ENCODE peak calls at places on chromosomes 5 and 9, in five cellular contexts. C is H4; Y is RPMI8226; E is stimulated activated CD4-positive, alpha-beta T cell treated with anti-CD3 and anti-CD28 coated beads, Interleukin-15, amount 100 ng/mL, for 1 hour; R is HCEC 1CT. O is an unnamed sample.

GRCh38 chr5:153939101-153939500 is 99.6 kb downstream of the FAM114A2 start:
- DNase-seq in C (no peak), Y (no peak), E (no peak), R (no peak), O (no peak)

GRCh38 chr9:109040571-109040970 is 27.3 kb upstream of the CTNNAL1 start:
- DNase-seq in C (no peak), Y (no peak), E (no peak), R (no peak), O (no peak)

GRCh38 chr9:133119039-133119438 is 2.0 kb downstream of the RALGDS start:
- DNase-seq in C (no peak), Y (no peak), E (no peak), R (no peak), O (no peak)

GRCh38 chr5:174744896-174745295 is 20.5 kb downstream of the MSX2 start:
- DNase-seq in C (no peak), Y (no peak), E (no peak), R (no peak), O (no peak)

GRCh38 chr9:133569891-133570651 is 35.6 kb downstream of the ADAMTSL2 start:
- DNase-seq in C (no peak), Y (no peak), E (no peak), R (no peak), O (no peak)

GRCh38 chr5:43036856-43037711 is 3.0 kb downstream of the ANXA2R start:
- DNase-seq in C (peak), Y (peak), E (no peak), R (peak), O (no peak)

GRCh38 chr5:144284931-144285330 is 114.3 kb downstream of the KCTD16 start:
- DNase-seq in C (no peak), Y (no peak), E (no peak), R (no peak), O (no peak)

GRCh38 chr9:28915256-28915930 is 1342.1 kb upstream of the C9orf72 start:
- DNase-seq in C (no peak), Y (no peak), E (no peak), R (no peak), O (no peak)

GRCh38 chr9:121326130-121326838 is 43.8 kb downstream of the STOM start:
- DNase-seq in C (peak), Y (no peak), E (no peak), R (no peak), O (no peak)

GRCh38 chr9:4573634-4574391 is 83.5 kb downstream of the SLC1A1 start:
- DNase-seq in C (no peak), Y (no peak), E (no peak), R (no peak), O (no peak)

GRCh38 chr5:99438619-99439018 is 509.8 kb upstream of the CHD1 start:
- DNase-seq in C (no peak), Y (no peak), E (no peak), R (no peak), O (no peak)